ENCODE peak calls at places on chromosomes 4 and X, in four cellular contexts. X is GM12878, Q is mammary epithelial cell, E is HepG2. B is an unnamed sample.

GRCh38 chr4:27084685-27085356 is 224.2 kb downstream of the STIM2 start:
- DNase-seq in X (no peak), Q (no peak), E (no peak), B (peak)

GRCh38 chrX:145041486-145041885 is 205.8 kb upstream of the SPANXN1 start:
- DNase-seq in X (no peak), Q (no peak), E (no peak), B (no peak)

GRCh38 chr4:83320548-83320947 is 14.1 kb downstream of the HPSE start:
- DNase-seq in X (no peak), Q (peak), E (no peak), B (no peak)

GRCh38 chr4:187184513-187184912 is 460.9 kb upstream of the FAT1 start:
- DNase-seq in X (no peak), Q (peak), E (no peak), B (no peak)

GRCh38 chr4:111602848-111603247 is 542.4 kb upstream of the FAM241A start:
- DNase-seq in X (no peak), Q (no peak), E (no peak), B (no peak)

GRCh38 chr4:40908297-40908696 is 158.5 kb downstream of the NSUN7 start:
- DNase-seq in X (no peak), Q (no peak), E (no peak), B (peak)

GRCh38 chr4:168765726-168766125 is 244.3 kb downstream of the CBR4 start:
- DNase-seq in X (no peak), Q (peak), E (no peak), B (no peak)

GRCh38 chr4:74402692-74403460 is 37.9 kb downstream of the EREG start:
- DNase-seq in X (peak), Q (no peak), E (no peak), B (peak)

GRCh38 chrX:39050427-39050826 is 249.2 kb downstream of the MID1IP1 start:
- DNase-seq in X (no peak), Q (no peak), E (no peak), B (no peak)

GRCh38 chr4:137307806-137308205 is 224.5 kb downstream of the PCDH18 start:
- DNase-seq in X (no peak), Q (peak), E (no peak), B (no peak)

GRCh38 chr4:4606321-4606720 is 64.5 kb upstream of the STX18 start:
- DNase-seq in X (no peak), Q (no peak), E (no peak), B (no peak)

GRCh38 chrX:73916931-73917657 is 354.1 kb downstream of the CHIC1 start:
- DNase-seq in X (no peak), Q (peak), E (no peak), B (peak)

GRCh38 chrX:44017726-44018125 is 44.5 kb upstream of the NDP start:
- DNase-seq in X (no peak), Q (no peak), E (no peak), B (peak)
- H3K4me2 ChIP-seq in X (no peak), Q (no peak), E (no peak), B (no peak)

GRCh38 chr4:160129439-160129838 is 1026.6 kb downstream of the RAPGEF2 start:
- DNase-seq in X (no peak), Q (peak), E (no peak), B (peak)
- H3K4me2 ChIP-seq in X (no peak), Q (no peak), E (no peak), B (no peak)

GRCh38 chr4:70300215-70300614 is 34.6 kb upstream of the CABS1 start:
- DNase-seq in X (no peak), Q (no peak), E (no peak), B (no peak)

DNA sequence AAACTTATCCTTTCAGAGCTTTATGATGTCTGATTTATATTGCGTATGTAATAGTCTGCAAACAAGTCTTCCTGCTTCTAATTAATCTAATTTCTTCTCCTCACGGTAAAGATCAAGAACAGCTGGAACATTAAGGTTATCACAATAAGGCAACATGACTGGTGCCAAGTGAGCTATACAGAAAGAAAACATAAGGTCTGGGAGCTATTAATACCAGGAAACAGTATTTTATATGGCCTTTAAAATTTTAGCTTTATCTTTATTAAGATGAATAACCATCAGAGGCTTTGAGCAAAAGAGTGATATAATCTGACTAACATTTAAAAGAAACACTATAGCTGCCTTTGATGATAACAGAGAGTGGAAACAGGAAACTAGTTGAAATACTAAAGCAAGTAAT is 28.7 kb upstream of the CABS1 start:
- DNase-seq in X (no peak), Q (no peak), E (no peak), B (no peak)
- H3K4me2 ChIP-seq in X (no peak), Q (no peak), E (no peak), B (no peak)

DNA sequence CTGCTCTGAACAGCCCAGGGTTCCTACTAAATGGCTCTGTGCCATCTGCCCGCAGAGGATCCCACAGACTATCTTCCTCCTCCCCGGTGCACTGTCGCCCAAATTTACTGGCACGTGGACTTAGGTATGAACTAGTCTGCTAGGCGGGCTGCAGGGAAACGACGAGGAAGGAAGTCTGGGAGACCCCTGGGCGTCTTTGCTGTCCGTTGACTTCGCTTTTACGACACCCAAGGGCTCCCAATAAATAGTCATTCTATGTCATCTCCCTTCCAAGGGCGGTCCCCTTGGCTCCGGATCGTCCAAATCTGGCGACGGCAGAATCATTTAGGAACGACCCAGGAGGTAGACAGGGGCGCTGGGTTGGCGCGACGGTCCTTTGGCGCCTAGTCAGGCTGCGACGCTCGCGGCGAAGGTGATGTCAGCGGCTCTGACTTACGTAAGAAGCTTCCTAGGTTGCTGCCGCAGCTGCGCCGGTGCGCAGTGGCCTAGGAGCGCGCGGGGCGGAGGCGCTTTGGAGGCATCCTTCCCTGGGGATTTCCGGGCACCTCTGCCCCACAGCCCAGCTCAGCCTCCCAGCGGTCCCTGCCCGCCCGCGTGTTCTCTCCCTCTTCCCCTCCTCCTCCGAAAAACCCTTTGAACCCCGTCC is 2.2 kb downstream of the NHS start:
- DNase-seq in X (no peak), Q (peak), E (no peak), B (peak)
- H3K4me2 ChIP-seq in X (no peak), Q (peak), E (no peak), B (peak)

GRCh38 chrX:108735087-108735679 is 1.2 kb downstream of the IRS4 start:
- DNase-seq in X (no peak), Q (no peak), E (no peak), B (peak)

GRCh38 chrX:108735680-108736508 is 469 bp downstream of the IRS4 start:
- DNase-seq in X (no peak), Q (peak), E (no peak), B (peak)

GRCh38 chrX:108737754-108738153 is 1.4 kb upstream of the IRS4 start:
- DNase-seq in X (no peak), Q (no peak), E (no peak), B (no peak)

GRCh38 chrX:108734426-108734825 is 1.9 kb downstream of the IRS4 start:
- DNase-seq in X (no peak), Q (no peak), E (no peak), B (no peak)

DNA sequence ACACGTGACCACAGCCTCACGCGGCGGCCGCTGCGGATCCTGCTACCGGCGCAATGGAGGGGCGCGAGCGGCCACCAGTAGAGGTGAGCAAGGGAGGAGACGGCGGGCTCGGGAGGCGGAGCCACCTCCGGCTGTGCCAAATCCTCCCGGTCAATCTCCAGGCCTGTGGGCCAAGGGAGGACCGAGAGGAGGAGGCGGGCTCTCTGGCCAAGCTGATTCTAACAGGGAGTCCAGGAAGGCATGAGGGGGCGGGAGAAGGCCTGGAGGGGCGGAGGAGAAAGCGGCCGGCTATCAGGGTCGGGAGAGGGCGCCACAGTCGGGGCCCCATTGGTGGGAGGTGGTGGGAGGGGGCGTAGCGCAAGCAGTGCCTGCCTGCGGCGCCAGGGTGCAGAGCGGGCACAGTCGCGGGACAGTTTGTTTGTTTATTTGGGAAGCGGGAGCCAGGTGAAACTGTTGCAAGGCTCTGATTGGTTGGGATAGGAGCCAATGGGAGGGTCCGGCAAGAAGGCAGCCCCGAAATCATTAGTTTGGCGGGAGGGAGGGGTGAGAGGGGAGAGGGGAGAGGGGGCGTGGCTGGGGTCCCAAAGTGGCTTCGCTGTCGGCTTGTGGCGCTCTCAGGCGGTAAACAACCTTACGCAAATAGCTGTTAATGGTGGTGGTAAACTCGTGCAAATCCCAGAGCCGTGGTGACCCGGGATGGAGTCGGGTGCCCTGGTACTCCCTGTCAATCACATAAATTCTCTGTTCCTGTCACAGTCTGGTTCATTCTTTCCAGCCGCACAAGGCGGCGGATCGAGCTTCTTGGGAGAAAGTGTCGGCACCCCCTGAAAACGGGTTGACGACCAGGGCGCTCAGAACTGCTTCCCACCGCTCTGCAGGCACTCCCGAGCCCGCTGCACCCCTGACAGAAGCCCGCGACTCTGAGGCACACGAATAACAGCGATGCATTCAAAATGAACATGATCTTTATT is at the start of gene IRS4:
- DNase-seq in X (no peak), Q (peak), E (peak), B (peak)
- H3K4me2 ChIP-seq in X (no peak), Q (peak), E (peak), B (peak)